ENCODE peak calls at places on chromosome 22, in eight cellular contexts. V is upper lobe of left lung, E is HCT116, F is GM12878, D is Panc1, N is GM23338, I is K562, L is HepG2. W is an unnamed sample.

GRCh38 chr22:36480941-36481392 is 473 bp downstream of the TXN2 start:
- ATAC-seq in V (peak), E (no peak), F (no peak), D (no peak), N (no peak), I (no peak), L (peak), W (no peak)

GRCh38 chr22:35203583-35203982 is 53.7 kb upstream of the HMGXB4 start:
- ATAC-seq in V (no peak), E (no peak), F (no peak), D (no peak), N (no peak), I (no peak), L (no peak), W (no peak)

GRCh38 chr22:20015971-20016733 is 471 bp downstream of the ARVCF start:
- ATAC-seq in V (no peak), E (peak), F (no peak), D (peak), N (peak), I (peak), L (peak), W (no peak)

GRCh38 chr22:19765477-19766234 is 5.1 kb downstream of the TBX1 start:
- ATAC-seq in V (no peak), E (peak), F (no peak), D (peak), N (peak), I (peak), L (no peak), W (no peak)

GRCh38 chr22:44181912-44182590 is 1.3 kb downstream of the PARVG start:
- ATAC-seq in V (peak), E (no peak), F (peak), D (no peak), N (peak), I (no peak), L (no peak), W (no peak)

GRCh38 chr22:30132290-30132996 is 52.2 kb downstream of the HORMAD2 start:
- ATAC-seq in V (no peak), E (no peak), F (no peak), D (no peak), N (no peak), I (no peak), L (no peak), W (no peak)

GRCh38 chr22:29156507-29156906 is 49.2 kb upstream of the EMID1 start:
- ATAC-seq in V (no peak), E (peak), F (peak), D (peak), N (peak), I (peak), L (peak), W (no peak)

GRCh38 chr22:37275622-37276021 is 6.7 kb upstream of the CYTH4 start:
- ATAC-seq in V (no peak), E (no peak), F (no peak), D (no peak), N (no peak), I (no peak), L (no peak), W (no peak)

GRCh38 chr22:42932857-42933782 is 76.0 kb upstream of the ARFGAP3 start:
- ATAC-seq in V (peak), E (no peak), F (peak), D (no peak), N (no peak), I (peak), L (no peak), W (no peak)

GRCh38 chr22:44587004-44587793 is 89.2 kb upstream of the RTL6 start:
- ATAC-seq in V (no peak), E (no peak), F (no peak), D (no peak), N (no peak), I (no peak), L (no peak), W (no peak)

GRCh38 chr22:20584029-20584871 is 76.8 kb downstream of the MED15 start:
- ATAC-seq in V (no peak), E (no peak), F (no peak), D (no peak), N (no peak), I (no peak), L (no peak), W (no peak)

GRCh38 chr22:35622132-35622913 is 5.2 kb upstream of the MB start:
- ATAC-seq in V (no peak), E (no peak), F (no peak), D (peak), N (peak), I (no peak), L (no peak), W (peak)

GRCh38 chr22:44714703-44715350 is 12.8 kb downstream of the PRR5 start:
- ATAC-seq in V (no peak), E (no peak), F (no peak), D (no peak), N (no peak), I (no peak), L (peak), W (peak)

GRCh38 chr22:39318507-39319283 is 728 bp downstream of the RPL3 start:
- ATAC-seq in V (peak), E (peak), F (peak), D (peak), N (no peak), I (peak), L (peak), W (peak)

GRCh38 chr22:38859581-38860290 is 12.3 kb downstream of the CBX6 start:
- ATAC-seq in V (no peak), E (peak), F (no peak), D (no peak), N (peak), I (no peak), L (peak), W (no peak)

GRCh38 chr22:28048529-28048928 is 129.5 kb upstream of the PITPNB start:
- ATAC-seq in V (no peak), E (no peak), F (no peak), D (no peak), N (no peak), I (no peak), L (no peak), W (no peak)
- TF ChIP-seq POLR2AphosphoS5 in V (no peak), E (no peak), F (no peak), D (no peak), N (no peak), I (no peak), L (no peak), W (no peak)

DNA sequence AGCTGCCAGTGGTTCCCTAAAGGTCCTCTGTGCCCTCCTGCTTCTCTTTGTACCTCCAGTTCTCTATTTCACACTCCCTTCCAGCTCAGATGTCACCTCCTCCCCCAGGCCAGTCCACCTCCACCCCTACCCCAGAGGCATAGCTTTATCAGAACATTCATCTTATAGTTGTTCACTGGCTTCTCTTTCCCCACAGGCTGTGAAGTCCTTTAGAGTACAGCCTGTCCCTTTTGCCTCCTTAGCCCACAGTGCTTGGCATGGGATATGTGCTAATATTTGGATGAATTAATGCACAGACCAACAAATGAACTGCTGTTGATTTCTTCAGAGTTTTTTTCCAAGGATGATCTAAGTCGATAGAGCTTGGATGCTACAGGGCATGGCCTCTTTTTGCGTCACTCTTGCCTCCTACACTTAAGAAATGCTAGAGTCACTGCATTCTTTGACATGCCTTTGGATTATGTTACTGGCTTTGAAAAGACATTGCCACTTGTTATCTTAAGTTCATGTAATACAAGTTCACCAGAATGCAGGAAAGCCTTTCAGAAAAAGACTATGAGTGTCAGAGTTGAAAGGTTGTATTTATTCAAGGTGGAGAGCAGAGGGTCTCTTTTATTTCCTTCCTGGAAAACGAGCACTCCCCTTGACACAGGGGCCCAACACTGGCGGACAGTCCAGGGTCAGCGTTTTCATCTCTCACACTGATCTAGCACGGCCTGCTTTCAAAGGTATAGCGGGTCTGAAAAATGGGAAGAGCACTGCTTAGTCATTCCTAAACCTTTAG is 75.7 kb downstream of the PISD start:
- ATAC-seq in V (peak), E (no peak), F (no peak), D (no peak), N (no peak), I (peak), L (peak), W (peak)
- TF ChIP-seq POLR2AphosphoS5 in V (peak), E (no peak), F (no peak), D (no peak), N (no peak), I (no peak), L (no peak), W (no peak)

GRCh38 chr22:49954991-49955580 is 5.5 kb upstream of the PIM3 start:
- ATAC-seq in V (no peak), E (no peak), F (no peak), D (no peak), N (no peak), I (no peak), L (no peak), W (no peak)

GRCh38 chr22:49954354-49954753 is 6.2 kb upstream of the PIM3 start:
- ATAC-seq in V (peak), E (no peak), F (no peak), D (no peak), N (no peak), I (no peak), L (no peak), W (no peak)

GRCh38 chr22:49953027-49953679 is 7.4 kb upstream of the PIM3 start:
- ATAC-seq in V (no peak), E (no peak), F (no peak), D (no peak), N (no peak), I (no peak), L (no peak), W (no peak)

GRCh38 chr22:49951986-49952896 is 8.3 kb upstream of the PIM3 start:
- ATAC-seq in V (no peak), E (peak), F (no peak), D (peak), N (no peak), I (no peak), L (peak), W (peak)

DNA sequence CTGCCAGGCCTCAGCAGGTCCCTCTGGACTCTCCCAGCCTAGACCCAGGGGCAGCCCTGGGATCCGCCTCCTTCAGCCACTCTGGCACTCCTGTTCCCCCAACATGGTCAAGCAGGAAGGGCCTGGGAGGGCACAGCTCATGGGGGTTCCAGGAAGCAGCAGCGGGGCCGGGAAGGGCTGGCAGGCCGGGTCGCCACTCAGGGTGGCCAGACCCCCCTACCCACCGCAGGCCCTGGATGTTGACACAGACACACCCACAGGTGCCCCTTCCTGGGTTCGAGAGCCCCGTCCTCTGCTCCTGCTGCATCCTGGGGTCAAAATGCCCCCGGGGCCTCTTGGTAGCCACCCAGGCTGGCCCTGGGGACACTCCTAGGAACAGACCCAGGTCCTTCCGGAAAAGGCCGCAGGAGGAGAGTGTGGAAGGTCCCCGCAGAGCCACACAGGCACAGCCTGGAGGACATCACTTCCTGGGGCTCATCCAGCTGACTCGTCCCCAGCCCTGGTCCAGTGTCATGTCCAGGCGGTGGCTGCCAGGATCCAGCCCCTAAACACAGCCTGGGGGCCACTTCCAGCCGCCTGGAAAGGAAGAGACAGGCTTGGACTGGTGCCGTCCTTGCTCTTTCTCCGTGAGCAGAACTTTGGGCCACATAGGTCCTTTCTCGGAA is 6.8 kb upstream of the PIM3 start:
- ATAC-seq in V (no peak), E (no peak), F (no peak), D (no peak), N (no peak), I (no peak), L (no peak), W (no peak)
- TF ChIP-seq POLR2AphosphoS5 in V (peak), E (no peak), F (no peak), D (no peak), N (no peak), I (no peak), L (no peak), W (no peak)

GRCh38 chr22:27422442-27422841 is 379.1 kb downstream of the MN1 start:
- ATAC-seq in V (no peak), E (no peak), F (no peak), D (no peak), N (no peak), I (no peak), L (no peak), W (no peak)
- TF ChIP-seq POLR2AphosphoS5 in V (no peak), E (no peak), F (no peak), D (no peak), N (no peak), I (no peak), L (no peak), W (no peak)

DNA sequence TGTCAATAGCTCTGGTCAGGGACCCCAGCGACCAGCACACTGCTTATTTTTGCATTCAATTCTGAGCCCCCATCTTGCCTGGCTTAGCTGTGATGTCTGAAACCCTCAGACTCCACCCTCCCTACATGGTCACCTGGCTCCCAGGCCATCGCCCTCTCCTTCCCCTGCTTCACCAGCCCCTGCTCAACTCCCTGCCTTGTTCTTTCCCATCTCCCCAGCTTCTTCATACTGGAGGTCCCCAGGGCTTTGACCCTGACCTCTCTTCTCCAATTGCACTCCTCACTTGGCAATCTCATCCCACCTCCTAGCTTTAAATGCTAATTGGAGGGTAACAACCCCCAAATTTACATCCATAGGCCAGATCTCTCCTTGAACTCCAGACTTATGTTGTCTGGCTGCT is 84.3 kb upstream of the GNAZ start:
- ATAC-seq in V (no peak), E (no peak), F (no peak), D (no peak), N (no peak), I (no peak), L (no peak), W (no peak)
- TF ChIP-seq POLR2AphosphoS5 in V (no peak), E (no peak), F (no peak), D (no peak), N (no peak), I (no peak), L (no peak), W (no peak)

GRCh38 chr22:23826510-23827350 is 12.1 kb downstream of the DERL3 start:
- ATAC-seq in V (no peak), E (no peak), F (no peak), D (no peak), N (no peak), I (no peak), L (peak), W (no peak)

GRCh38 chr22:23828800-23829680 is 9.8 kb downstream of the DERL3 start:
- ATAC-seq in V (no peak), E (no peak), F (no peak), D (no peak), N (no peak), I (no peak), L (no peak), W (peak)

GRCh38 chr22:23829845-23830372 is 8.9 kb downstream of the DERL3 start:
- ATAC-seq in V (no peak), E (no peak), F (no peak), D (no peak), N (no peak), I (no peak), L (no peak), W (no peak)

GRCh38 chr22:23825246-23825905 is 13.4 kb downstream of the DERL3 start:
- ATAC-seq in V (no peak), E (no peak), F (no peak), D (no peak), N (no peak), I (no peak), L (no peak), W (no peak)

DNA sequence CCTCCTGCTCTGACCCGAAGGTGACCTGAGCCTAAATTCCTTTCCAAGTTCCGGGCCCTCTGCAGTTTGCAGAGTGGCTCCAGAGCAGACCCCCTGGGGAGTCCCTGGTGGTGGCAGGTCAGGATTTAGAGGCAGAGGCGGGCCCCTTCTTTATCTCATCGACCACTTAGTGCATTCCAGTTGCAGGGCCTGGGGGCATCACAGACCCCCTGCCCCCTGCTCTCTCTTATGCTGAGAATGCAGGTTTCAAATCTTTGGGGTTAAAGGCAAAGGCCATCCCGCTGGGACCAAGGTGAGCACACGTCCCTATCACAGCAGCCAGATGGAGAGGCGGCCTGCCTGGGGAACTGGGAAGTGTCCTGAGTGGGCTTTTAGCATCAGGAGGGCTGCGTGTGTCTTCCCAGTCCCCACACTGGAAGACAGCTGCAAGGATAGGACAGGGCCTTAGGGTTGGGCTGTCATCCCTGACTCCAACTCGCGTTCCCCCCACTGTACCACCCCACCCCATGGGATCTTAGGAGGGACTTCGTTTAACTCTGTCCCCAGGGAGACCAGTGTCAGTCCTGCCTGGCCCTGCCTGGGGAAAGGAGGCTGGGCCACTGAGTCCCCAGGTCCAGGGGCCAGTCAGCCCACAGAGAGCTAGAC is 11.3 kb downstream of the DERL3 start:
- ATAC-seq in V (no peak), E (no peak), F (no peak), D (no peak), N (no peak), I (no peak), L (no peak), W (no peak)
- TF ChIP-seq POLR2AphosphoS5 in V (no peak), E (no peak), F (no peak), D (no peak), N (no peak), I (no peak), L (no peak), W (no peak)

GRCh38 chr22:50674127-50674493 is 1.5 kb downstream of the SHANK3 start:
- ATAC-seq in V (no peak), E (peak), F (no peak), D (peak), N (no peak), I (no peak), L (no peak), W (no peak)

GRCh38 chr22:50671641-50672040 is 982 bp upstream of the SHANK3 start:
- ATAC-seq in V (no peak), E (no peak), F (no peak), D (no peak), N (no peak), I (no peak), L (no peak), W (no peak)

GRCh38 chr22:50672041-50672440 is 582 bp upstream of the SHANK3 start:
- ATAC-seq in V (peak), E (no peak), F (no peak), D (no peak), N (no peak), I (no peak), L (peak), W (peak)

GRCh38 chr22:50673231-50674126 is 856 bp downstream of the SHANK3 start:
- ATAC-seq in V (no peak), E (no peak), F (no peak), D (no peak), N (peak), I (no peak), L (no peak), W (no peak)

GRCh38 chr22:50672471-50673230 is at the start of gene SHANK3:
- ATAC-seq in V (peak), E (no peak), F (no peak), D (peak), N (peak), I (peak), L (peak), W (peak)
- TF ChIP-seq POLR2AphosphoS5 in V (peak), E (no peak), F (no peak), D (no peak), N (no peak), I (no peak), L (no peak), W (peak)

DNA sequence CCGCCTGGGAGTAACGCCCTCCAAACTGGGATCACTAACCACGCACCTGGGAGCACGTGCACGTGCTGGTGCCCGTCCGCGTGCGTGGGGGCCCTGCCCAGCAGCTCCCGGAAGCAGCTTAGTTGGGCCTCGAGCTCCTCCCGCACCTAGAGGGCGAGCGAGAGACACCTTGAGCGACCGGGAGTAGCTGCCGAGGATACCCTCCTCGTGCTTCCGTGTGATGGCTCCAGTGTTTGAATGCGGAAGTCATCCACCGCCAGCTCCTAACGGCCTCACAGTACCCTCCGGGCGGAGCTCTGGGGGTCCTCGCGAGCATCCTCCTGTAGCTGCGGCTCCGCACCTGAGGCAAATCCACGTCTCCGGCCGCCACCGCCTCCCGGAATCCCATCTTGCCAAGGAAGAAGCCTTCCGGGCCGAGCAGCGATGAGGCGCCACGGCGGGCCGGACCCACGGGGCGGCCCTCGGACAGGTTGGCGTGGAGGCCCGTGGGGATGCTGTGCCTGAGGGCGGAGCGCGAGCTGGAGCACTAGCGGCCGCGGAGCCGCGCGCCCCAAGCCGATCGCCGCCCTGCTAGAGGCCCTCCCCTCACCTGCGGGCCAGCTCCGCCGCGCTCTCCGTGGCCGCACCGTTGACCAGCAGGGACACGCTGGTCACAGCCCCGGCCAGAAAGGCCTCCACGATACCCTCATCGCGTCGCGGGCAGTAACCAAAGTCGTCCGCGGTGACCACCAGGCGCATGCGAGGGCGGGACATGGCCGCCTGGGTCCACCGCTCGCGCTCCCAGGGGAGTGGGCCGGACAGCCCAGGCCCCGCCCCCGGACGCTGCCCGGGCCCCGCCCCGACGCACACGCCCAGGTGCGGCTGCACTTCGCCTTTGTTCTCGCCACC is at the start of gene YDJC:
- ATAC-seq in V (peak), E (peak), F (peak), D (peak), N (peak), I (peak), L (peak), W (peak)
- TF ChIP-seq POLR2AphosphoS5 in V (peak), E (peak), F (peak), D (peak), N (peak), I (no peak), L (peak), W (peak)

GRCh38 chr22:32796865-32797573 is 4.5 kb upstream of the TIMP3 start:
- ATAC-seq in V (peak), E (peak), F (peak), D (peak), N (peak), I (peak), L (peak), W (peak)
- TF ChIP-seq POLR2AphosphoS5 in V (peak), E (no peak), F (no peak), D (no peak), N (no peak), I (no peak), L (no peak), W (no peak)

W was measured in gastroesophageal sphincter.